ENCODE peak calls at places on chromosomes 1 and 21, in five cellular contexts. Z is H54, I is D341Med, F is NCI-H1930, Y is DND-41. U is an unnamed sample.

GRCh38 chr1:109620890-109621289 is 1.3 kb downstream of the AMPD2 start:
- DNase-seq in Z (peak; percentile 92), I (peak; percentile 65), F (peak; percentile 68), Y (peak; percentile 99), U (peak; percentile 94)

GRCh38 chr1:237108299-237109040 is 66.5 kb downstream of the RYR2 start:
- DNase-seq in Z (no peak), I (no peak), F (no peak), Y (no peak), U (no peak)

GRCh38 chr1:244653439-244654283 is 735 bp downstream of the DESI2 start:
- DNase-seq in Z (no peak), I (no peak), F (no peak), Y (no peak), U (no peak)

GRCh38 chr1:196148367-196148970 is 459.8 kb downstream of the KCNT2 start:
- DNase-seq in Z (no peak), I (no peak), F (peak; percentile 6), Y (no peak), U (no peak)

GRCh38 chr21:37220433-37220980 is 46.6 kb downstream of the VPS26C start:
- DNase-seq in Z (peak; percentile 50), I (peak; percentile 77), F (peak; percentile 48), Y (peak; percentile 54), U (no peak)

GRCh38 chr1:18535391-18536210 is 54.9 kb downstream of the KLHDC7A start:
- DNase-seq in Z (no peak), I (no peak), F (no peak), Y (no peak), U (no peak)

GRCh38 chr1:16082283-16083038 is 9.0 kb upstream of the FAM131C start:
- DNase-seq in Z (no peak), I (peak; percentile 76), F (peak; percentile 34), Y (peak; percentile 69), U (peak; percentile 83)

GRCh38 chr1:154819628-154820590 is 50.2 kb downstream of the KCNN3 start:
- DNase-seq in Z (peak; percentile 65), I (peak; percentile 62), F (no peak), Y (no peak), U (no peak)

GRCh38 chr1:228371741-228372182 is 34.9 kb downstream of the TRIM11 start:
- DNase-seq in Z (no peak), I (no peak), F (no peak), Y (no peak), U (no peak)

GRCh38 chr21:40660461-40660860 is 186.5 kb downstream of the DSCAM start:
- DNase-seq in Z (no peak), I (no peak), F (no peak), Y (no peak), U (no peak)